ENCODE peak calls at places on chromosomes 6 and 20, in nine cellular contexts. One of them, this sample, is unnamed.

GRCh38 chr20:23655551-23656211 is 17.9 kb upstream of the CST3 start:
- DNase-seq in OCI-M1: peak
- DNase-seq in activated naive CD4-positive, alpha-beta T cell treated with anti-CD3 and anti-CD28 coated beads, Interleukin-2, amount 50 U/mL, for 16 hours: no peak
- DNase-seq in DMS53: no peak
- DNase-seq in lung microvascular endothelial cell: no peak
- DNase-seq in HEK293T: no peak
- DNase-seq in NCI-H345: no peak
- DNase-seq in activated effector memory CD4-positive, alpha-beta T cell treated with anti-CD3 and anti-CD28 coated beads, Interleukin-2, amount 50 U/mL, for 16 hours: no peak
- DNase-seq in CD8-positive, alpha-beta T cell: no peak
- DNase-seq in this sample: no peak

GRCh38 chr20:63709149-63709527 is 1.3 kb downstream of the ZGPAT start:
- DNase-seq in activated effector memory CD4-positive, alpha-beta T cell treated with anti-CD3 and anti-CD28 coated beads, Interleukin-2, amount 50 U/mL, for 16 hours: peak
- DNase-seq in lung microvascular endothelial cell: peak
- DNase-seq in NCI-H345: no peak
- DNase-seq in CD8-positive, alpha-beta T cell: no peak
- DNase-seq in OCI-M1: no peak
- DNase-seq in activated naive CD4-positive, alpha-beta T cell treated with anti-CD3 and anti-CD28 coated beads, Interleukin-2, amount 50 U/mL, for 16 hours: no peak
- DNase-seq in HEK293T: peak
- DNase-seq in DMS53: no peak
- DNase-seq in this sample: no peak

GRCh38 chr6:166106076-166106686 is 61.5 kb downstream of the TBXT start:
- DNase-seq in activated naive CD4-positive, alpha-beta T cell treated with anti-CD3 and anti-CD28 coated beads, Interleukin-2, amount 50 U/mL, for 16 hours: peak
- DNase-seq in lung microvascular endothelial cell: peak
- DNase-seq in NCI-H345: peak
- DNase-seq in HEK293T: peak
- DNase-seq in activated effector memory CD4-positive, alpha-beta T cell treated with anti-CD3 and anti-CD28 coated beads, Interleukin-2, amount 50 U/mL, for 16 hours: peak
- DNase-seq in OCI-M1: peak
- DNase-seq in CD8-positive, alpha-beta T cell: peak
- DNase-seq in DMS53: peak
- DNase-seq in this sample: peak

GRCh38 chr20:57653546-57653900 is 33.3 kb upstream of the ZBP1 start:
- DNase-seq in OCI-M1: no peak
- DNase-seq in activated effector memory CD4-positive, alpha-beta T cell treated with anti-CD3 and anti-CD28 coated beads, Interleukin-2, amount 50 U/mL, for 16 hours: peak
- DNase-seq in DMS53: no peak
- DNase-seq in CD8-positive, alpha-beta T cell: no peak
- DNase-seq in lung microvascular endothelial cell: no peak
- DNase-seq in HEK293T: no peak
- DNase-seq in NCI-H345: no peak
- DNase-seq in activated naive CD4-positive, alpha-beta T cell treated with anti-CD3 and anti-CD28 coated beads, Interleukin-2, amount 50 U/mL, for 16 hours: no peak
- DNase-seq in this sample: no peak

GRCh38 chr6:23174781-23175361 is 605.5 kb downstream of the HDGFL1 start:
- DNase-seq in CD8-positive, alpha-beta T cell: no peak
- DNase-seq in activated naive CD4-positive, alpha-beta T cell treated with anti-CD3 and anti-CD28 coated beads, Interleukin-2, amount 50 U/mL, for 16 hours: no peak
- DNase-seq in activated effector memory CD4-positive, alpha-beta T cell treated with anti-CD3 and anti-CD28 coated beads, Interleukin-2, amount 50 U/mL, for 16 hours: no peak
- DNase-seq in NCI-H345: no peak
- DNase-seq in DMS53: no peak
- DNase-seq in HEK293T: no peak
- DNase-seq in OCI-M1: no peak
- DNase-seq in lung microvascular endothelial cell: no peak
- DNase-seq in this sample: no peak

GRCh38 chr6:32397252-32397920 is 9.6 kb downstream of the BTNL2 start:
- DNase-seq in CD8-positive, alpha-beta T cell: no peak
- DNase-seq in NCI-H345: no peak
- DNase-seq in DMS53: no peak
- DNase-seq in OCI-M1: no peak
- DNase-seq in activated naive CD4-positive, alpha-beta T cell treated with anti-CD3 and anti-CD28 coated beads, Interleukin-2, amount 50 U/mL, for 16 hours: no peak
- DNase-seq in activated effector memory CD4-positive, alpha-beta T cell treated with anti-CD3 and anti-CD28 coated beads, Interleukin-2, amount 50 U/mL, for 16 hours: no peak
- DNase-seq in lung microvascular endothelial cell: no peak
- DNase-seq in HEK293T: no peak
- DNase-seq in this sample: no peak

GRCh38 chr20:44695295-44696230 is 19.6 kb upstream of the CCN5 start:
- DNase-seq in CD8-positive, alpha-beta T cell: no peak
- DNase-seq in lung microvascular endothelial cell: peak
- DNase-seq in OCI-M1: no peak
- DNase-seq in activated naive CD4-positive, alpha-beta T cell treated with anti-CD3 and anti-CD28 coated beads, Interleukin-2, amount 50 U/mL, for 16 hours: no peak
- DNase-seq in NCI-H345: no peak
- DNase-seq in DMS53: no peak
- DNase-seq in activated effector memory CD4-positive, alpha-beta T cell treated with anti-CD3 and anti-CD28 coated beads, Interleukin-2, amount 50 U/mL, for 16 hours: no peak
- DNase-seq in HEK293T: no peak
- DNase-seq in this sample: no peak

GRCh38 chr6:55176958-55177357 is 2.6 kb downstream of the HCRTR2 start:
- DNase-seq in CD8-positive, alpha-beta T cell: no peak
- DNase-seq in activated effector memory CD4-positive, alpha-beta T cell treated with anti-CD3 and anti-CD28 coated beads, Interleukin-2, amount 50 U/mL, for 16 hours: no peak
- DNase-seq in OCI-M1: peak
- DNase-seq in NCI-H345: no peak
- DNase-seq in HEK293T: no peak
- DNase-seq in lung microvascular endothelial cell: peak
- DNase-seq in activated naive CD4-positive, alpha-beta T cell treated with anti-CD3 and anti-CD28 coated beads, Interleukin-2, amount 50 U/mL, for 16 hours: no peak
- DNase-seq in DMS53: no peak
- DNase-seq in this sample: no peak

GRCh38 chr6:137471951-137472350 is 22.2 kb downstream of the OLIG3 start:
- DNase-seq in OCI-M1: peak
- DNase-seq in activated naive CD4-positive, alpha-beta T cell treated with anti-CD3 and anti-CD28 coated beads, Interleukin-2, amount 50 U/mL, for 16 hours: no peak
- DNase-seq in DMS53: no peak
- DNase-seq in NCI-H345: peak
- DNase-seq in lung microvascular endothelial cell: no peak
- DNase-seq in activated effector memory CD4-positive, alpha-beta T cell treated with anti-CD3 and anti-CD28 coated beads, Interleukin-2, amount 50 U/mL, for 16 hours: no peak
- DNase-seq in HEK293T: no peak
- DNase-seq in CD8-positive, alpha-beta T cell: no peak
- DNase-seq in this sample: peak

GRCh38 chr6:130577178-130577919 is 211.5 kb downstream of the TMEM200A start:
- DNase-seq in lung microvascular endothelial cell: no peak
- DNase-seq in CD8-positive, alpha-beta T cell: no peak
- DNase-seq in activated naive CD4-positive, alpha-beta T cell treated with anti-CD3 and anti-CD28 coated beads, Interleukin-2, amount 50 U/mL, for 16 hours: no peak
- DNase-seq in HEK293T: no peak
- DNase-seq in DMS53: no peak
- DNase-seq in activated effector memory CD4-positive, alpha-beta T cell treated with anti-CD3 and anti-CD28 coated beads, Interleukin-2, amount 50 U/mL, for 16 hours: peak
- DNase-seq in OCI-M1: no peak
- DNase-seq in NCI-H345: no peak
- DNase-seq in this sample: no peak